ENCODE peak calls at places on chromosome 22, in six cellular contexts. P, O, T, E, Z and J are unnamed samples. For H3K9me3, the result is how much of the 10 kb centered on the place peaks cover.

GRCh38 chr22:22374163-22374562 is 129.6 kb downstream of the VPREB1 start:
- DNase-seq in P (no peak), T (no peak), Z (no peak), O (no peak), E (no peak), J (no peak)

GRCh38 chr22:30348837-30349236 is 7.9 kb downstream of the SF3A1 start:
- DNase-seq in Z (no peak), O (no peak), P (peak), T (no peak), E (no peak), J (no peak)

GRCh38 chr22:20439928-20440575 is 2.4 kb upstream of the SCARF2 start:
- DNase-seq in E (no peak), Z (no peak), O (no peak), T (peak), P (no peak), J (no peak)

GRCh38 chr22:37194750-37195149 is 6.7 kb upstream of the C1QTNF6 start:
- DNase-seq in T (no peak), P (no peak), O (no peak), Z (no peak), E (no peak), J (no peak)

GRCh38 chr22:22228921-22229320 is 15.7 kb upstream of the VPREB1 start:
- DNase-seq in O (no peak), E (no peak), T (no peak), Z (no peak), P (no peak), J (no peak)

GRCh38 chr22:27982106-27982505 is 63.0 kb upstream of the PITPNB start:
- DNase-seq in T (no peak), Z (no peak), O (no peak), E (no peak), P (no peak), J (no peak)

GRCh38 chr22:46072030-46072881 is 78.1 kb upstream of the PPARA start:
- DNase-seq in T (peak), E (peak), O (peak), P (peak), Z (no peak), J (peak)

GRCh38 chr22:22156716-22157499 is 87.7 kb upstream of the VPREB1 start:
- DNase-seq in O (peak), Z (peak), E (peak), P (peak), T (peak), J (peak)

GRCh38 chr22:46560696-46561295 is 23.4 kb upstream of the CELSR1 start:
- DNase-seq in E (no peak), Z (no peak), O (no peak), P (no peak), T (peak), J (no peak)

GRCh38 chr22:30626413-30626812 is 9.2 kb upstream of the SLC35E4 start:
- DNase-seq in T (no peak), O (no peak), Z (no peak), E (no peak), P (no peak), J (no peak)

GRCh38 chr22:28822930-28823481 is 22.6 kb upstream of the XBP1 start:
- DNase-seq in T (no peak), O (peak), P (no peak), E (no peak), Z (no peak), J (no peak)

GRCh38 chr22:22999473-22999872 is 70.8 kb upstream of the GNAZ start:
- DNase-seq in T (no peak), E (no peak), P (no peak), Z (no peak), O (no peak), J (no peak)

GRCh38 chr22:20497426-20497825 is 1.8 kb upstream of the KLHL22 start:
- DNase-seq in P (no peak), E (no peak), O (no peak), Z (no peak), T (no peak), J (no peak)

GRCh38 chr22:30208631-30209603 is 37.6 kb downstream of the LIF start:
- DNase-seq in P (peak), T (peak), E (no peak), Z (no peak), O (peak), J (no peak)

GRCh38 chr22:28112130-28112529 is 193.1 kb upstream of the PITPNB start:
- DNase-seq in Z (no peak), T (no peak), E (no peak), P (no peak), O (no peak), J (no peak)

GRCh38 chr22:17906978-17907730 is 117.2 kb downstream of the MICAL3 start:
- DNase-seq in P (no peak), Z (no peak), O (no peak), E (no peak), T (no peak), J (no peak)

GRCh38 chr22:28112548-28113043 is 193.5 kb upstream of the PITPNB start:
- DNase-seq in P (peak), E (peak), T (peak), O (peak), Z (no peak), J (no peak)

GRCh38 chr22:32327066-32327465 is 30.6 kb upstream of the RFPL3 start:
- DNase-seq in Z (no peak), E (no peak), P (no peak), T (no peak), O (no peak), J (no peak)

GRCh38 chr22:19759459-19759993 is 1.1 kb upstream of the TBX1 start:
- DNase-seq in Z (no peak), P (no peak), T (no peak), E (no peak), O (no peak), J (no peak)

GRCh38 chr22:49327411-49327810 is 500.3 kb downstream of the BRD1 start:
- DNase-seq in P (no peak), E (no peak), O (no peak), Z (no peak), T (peak), J (no peak)

GRCh38 chr22:49325531-49326395 is 501.9 kb downstream of the BRD1 start:
- DNase-seq in P (no peak), Z (no peak), O (no peak), E (no peak), T (peak), J (no peak)

GRCh38 chr22:49328076-49328475 is 499.6 kb downstream of the BRD1 start:
- DNase-seq in P (no peak), T (peak), Z (no peak), E (no peak), O (no peak), J (no peak)

GRCh38 chr22:49324527-49325491 is 502.9 kb downstream of the BRD1 start:
- DNase-seq in E (no peak), P (no peak), T (peak), Z (no peak), O (no peak), J (no peak)

GRCh38 chr22:49326558-49326957 is 501.1 kb downstream of the BRD1 start:
- DNase-seq in P (no peak), T (no peak), Z (no peak), O (no peak), E (no peak), J (no peak)
- H3K9me3 ChIP-seq in P (under half), T (under half), Z (under half), O (under half), E (under half), J (under half)

GRCh38 chr22:49570032-49570848 is 257.4 kb downstream of the BRD1 start:
- DNase-seq in O (no peak), E (no peak), P (no peak), T (peak), Z (no peak), J (no peak)
- H3K9me3 ChIP-seq in O (under half), E (under half), P (under half), T (under half), Z (under half), J (under half)

DNA sequence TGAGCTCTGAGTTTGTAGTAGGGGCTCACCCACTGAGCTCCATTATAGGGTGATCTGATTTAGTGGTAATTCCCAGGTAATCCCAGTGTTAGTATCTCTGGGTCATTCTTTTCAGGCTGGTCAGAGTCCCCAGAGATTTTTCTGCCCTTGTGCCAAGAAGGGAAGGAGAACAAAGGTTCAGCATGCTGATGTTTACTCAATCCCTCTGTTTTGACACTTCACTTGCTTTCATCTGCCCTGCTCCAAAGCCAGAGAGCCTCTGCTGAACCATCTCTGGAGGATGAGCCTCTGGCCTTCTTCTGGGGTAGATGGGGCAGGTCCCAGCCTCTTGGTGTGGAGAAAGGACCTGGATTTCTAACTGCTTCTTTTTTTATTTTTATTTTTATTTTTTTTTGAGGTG is 10.2 kb downstream of the UPB1 start:
- DNase-seq in O (no peak), P (no peak), T (peak), E (no peak), Z (no peak), J (no peak)
- H3K9me3 ChIP-seq in O (under half), P (under half), T (under half), E (under half), Z (under half), J (under half)

GRCh38 chr22:49948116-49948515 is 12.5 kb upstream of the PIM3 start:
- DNase-seq in Z (no peak), E (no peak), T (no peak), O (peak), P (no peak), J (no peak)
- H3K9me3 ChIP-seq in Z (under half), E (under half), T (under half), O (under half), P (under half), J (under half)

GRCh38 chr22:49157529-49158339 is 669.9 kb downstream of the BRD1 start:
- DNase-seq in E (no peak), T (peak), P (no peak), O (no peak), Z (no peak), J (no peak)
- H3K9me3 ChIP-seq in E (under half), T (under half), P (under half), O (under half), Z (under half), J (under half)

GRCh38 chr22:44446483-44446882 is 51.5 kb downstream of the RTL6 start:
- DNase-seq in T (no peak), Z (no peak), E (no peak), P (no peak), O (no peak), J (no peak)

GRCh38 chr22:44449061-44449682 is 48.9 kb downstream of the RTL6 start:
- DNase-seq in E (no peak), Z (no peak), T (peak), O (no peak), P (peak), J (no peak)

GRCh38 chr22:44449683-44450425 is 48.2 kb downstream of the RTL6 start:
- DNase-seq in P (no peak), T (peak), E (no peak), O (no peak), Z (no peak), J (no peak)

GRCh38 chr22:44450503-44450902 is 47.5 kb downstream of the RTL6 start:
- DNase-seq in E (no peak), P (no peak), T (no peak), O (no peak), Z (no peak), J (no peak)

GRCh38 chr22:44448271-44448780 is 49.7 kb downstream of the RTL6 start:
- DNase-seq in P (peak), E (no peak), T (peak), Z (no peak), O (peak), J (no peak)
- H3K9me3 ChIP-seq in P (under half), E (under half), T (under half), Z (under half), O (under half), J (under half)

GRCh38 chr22:49957826-49958461 is 2.6 kb upstream of the PIM3 start:
- DNase-seq in Z (no peak), P (no peak), E (peak), O (peak), T (no peak), J (no peak)

GRCh38 chr22:49955581-49956417 is 4.8 kb upstream of the PIM3 start:
- DNase-seq in Z (no peak), O (peak), E (no peak), P (no peak), T (no peak), J (no peak)

GRCh38 chr22:49954991-49955580 is 5.5 kb upstream of the PIM3 start:
- DNase-seq in E (no peak), P (no peak), T (no peak), Z (no peak), O (peak), J (no peak)

GRCh38 chr22:49956914-49957825 is 3.4 kb upstream of the PIM3 start:
- DNase-seq in E (no peak), P (no peak), O (peak), T (no peak), Z (no peak), J (no peak)

GRCh38 chr22:49956418-49956770 is 4.2 kb upstream of the PIM3 start:
- DNase-seq in E (no peak), T (no peak), O (peak), P (no peak), Z (no peak), J (no peak)
- H3K9me3 ChIP-seq in E (under half), T (under half), O (under half), P (under half), Z (under half), J (under half)

DNA sequence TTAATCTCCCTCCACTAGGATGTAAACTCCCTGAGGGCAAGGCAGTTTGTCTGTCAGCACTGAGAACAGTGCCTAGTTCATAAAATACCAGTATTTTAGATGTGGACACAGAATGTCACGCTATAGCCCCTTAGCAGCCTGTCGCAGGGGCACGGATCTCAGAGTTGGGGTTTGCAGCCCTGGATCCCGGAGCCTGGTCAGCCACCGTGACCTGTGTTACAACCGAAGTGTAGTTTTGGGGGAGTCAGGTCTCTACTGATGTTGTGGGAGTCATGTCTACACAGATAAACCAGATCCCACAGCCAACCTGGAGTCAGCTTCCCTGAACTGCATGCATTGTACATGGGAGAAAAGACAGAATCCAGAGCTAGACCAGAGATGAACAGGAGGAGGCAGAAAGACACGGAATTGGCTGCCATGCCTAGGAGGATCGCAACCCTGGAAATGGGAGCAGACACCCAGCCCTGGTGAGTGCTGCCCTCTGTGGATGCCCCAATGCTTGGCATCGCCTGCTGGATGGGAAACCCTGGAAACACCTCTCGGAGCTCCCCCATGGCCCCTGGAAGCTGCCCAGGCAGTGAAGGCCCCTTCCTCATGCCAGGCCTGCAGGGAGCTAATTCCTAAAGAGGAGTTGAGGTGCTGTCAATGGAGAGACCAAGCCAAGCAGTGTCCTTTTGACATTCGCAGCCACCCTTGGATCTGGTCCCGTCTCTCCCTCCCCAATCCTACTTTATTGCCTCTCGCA is 851.3 kb downstream of the TBC1D22A start:
- DNase-seq in O (no peak), P (no peak), E (no peak), Z (no peak), T (peak), J (no peak)
- H3K9me3 ChIP-seq in O (under half), P (under half), E (under half), Z (under half), T (under half), J (under half)

GRCh38 chr22:44332946-44333345 is 20.2 kb upstream of the SHISAL1 start:
- DNase-seq in O (no peak), P (no peak), T (no peak), E (no peak), Z (no peak), J (no peak)
- H3K9me3 ChIP-seq in O (under half), P (under half), T (under half), E (under half), Z (under half), J (under half)